ENCODE peak calls at places on chromosomes 4 and X, in nine cellular contexts. H, Q, P, O, Y, S, J, E and M are unnamed samples.

GRCh38 chr4:88866862-88867550 is 169.4 kb upstream of the NAP1L5 start:
- DNase-seq in H (peak), Q (no peak), P (no peak), O (no peak), Y (peak), S (peak), J (peak), E (no peak), M (peak)

GRCh38 chr4:84879651-84880200 is 86.8 kb downstream of the WDFY3 start:
- DNase-seq in H (peak), Q (no peak), P (no peak), O (no peak), Y (peak), S (no peak), J (peak), E (no peak), M (peak)

GRCh38 chr4:94870151-94870550 is 112.4 kb downstream of the BMPR1B start:
- DNase-seq in H (peak), Q (no peak), P (no peak), O (no peak), Y (peak), S (no peak), J (no peak), E (no peak), M (no peak)

GRCh38 chr4:6492027-6492590 is 19.7 kb upstream of the PPP2R2C start:
- DNase-seq in H (no peak), Q (no peak), P (no peak), O (no peak), Y (no peak), S (no peak), J (no peak), E (no peak), M (no peak)

GRCh38 chr4:74109894-74110605 is 11.1 kb upstream of the CXCL2 start:
- DNase-seq in H (peak), Q (peak), P (peak), O (no peak), Y (peak), S (no peak), J (peak), E (no peak), M (peak)

GRCh38 chr4:143743591-143743990 is 43.1 kb upstream of the FREM3 start:
- DNase-seq in H (peak), Q (no peak), P (no peak), O (no peak), Y (no peak), S (no peak), J (no peak), E (no peak), M (no peak)

GRCh38 chrX:155068165-155068564 is 2.8 kb downstream of the CMC4 start:
- DNase-seq in H (peak), Q (peak), P (peak), O (no peak), Y (peak), S (no peak), J (peak), E (no peak), M (peak)

GRCh38 chr4:176065365-176066249 is at the start of gene WDR17:
- DNase-seq in H (peak), Q (peak), P (peak), O (peak), Y (peak), S (peak), J (peak), E (peak), M (peak)

GRCh38 chrX:40570346-40571093 is 10.2 kb upstream of the ATP6AP2 start:
- DNase-seq in H (no peak), Q (no peak), P (no peak), O (no peak), Y (no peak), S (no peak), J (no peak), E (no peak), M (no peak)

GRCh38 chr4:106365613-106366012 is 3.0 kb downstream of the GIMD1 start:
- DNase-seq in H (peak), Q (peak), P (peak), O (no peak), Y (peak), S (no peak), J (peak), E (no peak), M (peak)

GRCh38 chr4:8536467-8536866 is 43.7 kb upstream of the GPR78 start:
- DNase-seq in H (no peak), Q (no peak), P (no peak), O (no peak), Y (no peak), S (no peak), J (no peak), E (no peak), M (no peak)

GRCh38 chrX:39398973-39399268 is 597.7 kb downstream of the MID1IP1 start:
- DNase-seq in H (no peak), Q (no peak), P (no peak), O (no peak), Y (no peak), S (no peak), J (no peak), E (no peak), M (no peak)

GRCh38 chr4:59553739-59554126 is 1646.4 kb upstream of the ADGRL3 start:
- DNase-seq in H (peak), Q (no peak), P (peak), O (no peak), Y (peak), S (no peak), J (peak), E (no peak), M (no peak)

GRCh38 chr4:681736-682451 is 7.1 kb downstream of the SLC49A3 start:
- DNase-seq in H (no peak), Q (peak), P (no peak), O (no peak), Y (no peak), S (no peak), J (no peak), E (no peak), M (no peak)

GRCh38 chr4:121720109-121720508 is 23.3 kb upstream of the ANXA5 start:
- DNase-seq in H (no peak), Q (peak), P (no peak), O (no peak), Y (peak), S (no peak), J (peak), E (no peak), M (no peak)

GRCh38 chrX:104324871-104325585 is 70.3 kb upstream of the ESX1 start:
- DNase-seq in H (no peak), Q (no peak), P (peak), O (no peak), Y (peak), S (no peak), J (peak), E (no peak), M (peak)

GRCh38 chr4:31341601-31342375 is 621.6 kb downstream of the PCDH7 start:
- DNase-seq in H (no peak), Q (no peak), P (no peak), O (no peak), Y (no peak), S (no peak), J (peak), E (no peak), M (no peak)

GRCh38 chrX:154751669-154752271 is 893 bp upstream of the GAB3 start:
- DNase-seq in H (no peak), Q (no peak), P (no peak), O (no peak), Y (no peak), S (no peak), J (no peak), E (no peak), M (no peak)

GRCh38 chrX:134101636-134102035 is 116.2 kb upstream of the GPC3 start:
- DNase-seq in H (no peak), Q (no peak), P (no peak), O (no peak), Y (no peak), S (no peak), J (no peak), E (no peak), M (no peak)

GRCh38 chr4:174429701-174430100 is 92.6 kb downstream of the HPGD start:
- DNase-seq in H (peak), Q (no peak), P (peak), O (no peak), Y (peak), S (no peak), J (no peak), E (no peak), M (no peak)

GRCh38 chrX:74383611-74384010 is 37.7 kb upstream of the SLC16A2 start:
- DNase-seq in H (peak), Q (peak), P (peak), O (no peak), Y (peak), S (peak), J (peak), E (peak), M (peak)

GRCh38 chr4:31539279-31540074 is 819.3 kb downstream of the PCDH7 start:
- DNase-seq in H (peak), Q (no peak), P (no peak), O (no peak), Y (no peak), S (peak), J (no peak), E (no peak), M (no peak)

GRCh38 chrX:47146121-47146935 is 1.3 kb downstream of the RBM10 start:
- DNase-seq in H (no peak), Q (peak), P (no peak), O (no peak), Y (peak), S (peak), J (peak), E (no peak), M (no peak)

GRCh38 chrX:122133478-122133877 is 1050.6 kb upstream of the GRIA3 start:
- DNase-seq in H (no peak), Q (no peak), P (no peak), O (no peak), Y (peak), S (no peak), J (no peak), E (no peak), M (no peak)

GRCh38 chr4:38069271-38069760 is 109.1 kb downstream of the PTTG2 start:
- DNase-seq in H (peak), Q (no peak), P (no peak), O (no peak), Y (peak), S (no peak), J (peak), E (no peak), M (peak)

GRCh38 chrX:130378008-130378669 is 7.3 kb downstream of the GPR119 start:
- DNase-seq in H (no peak), Q (no peak), P (no peak), O (no peak), Y (no peak), S (peak), J (no peak), E (no peak), M (no peak)

GRCh38 chr4:1379351-1379781 is 26.9 kb downstream of the NKX1-1 start:
- DNase-seq in H (no peak), Q (no peak), P (no peak), O (no peak), Y (no peak), S (no peak), J (no peak), E (no peak), M (no peak)

GRCh38 chrX:153627675-153628111 is 19.3 kb upstream of the DUSP9 start:
- DNase-seq in H (no peak), Q (no peak), P (no peak), O (no peak), Y (no peak), S (no peak), J (peak), E (no peak), M (no peak)

GRCh38 chr4:2257361-2258001 is 4.4 kb downstream of the MXD4 start:
- DNase-seq in H (no peak), Q (no peak), P (no peak), O (no peak), Y (no peak), S (no peak), J (no peak), E (no peak), M (no peak)

GRCh38 chr4:177464026-177464425 is 21.8 kb upstream of the AGA start:
- DNase-seq in H (no peak), Q (no peak), P (no peak), O (no peak), Y (no peak), S (no peak), J (peak), E (no peak), M (peak)

GRCh38 chrX:38717871-38718270 is 83.4 kb upstream of the MID1IP1 start:
- DNase-seq in H (peak), Q (no peak), P (peak), O (peak), Y (peak), S (no peak), J (peak), E (no peak), M (peak)

GRCh38 chr4:3414421-3415279 is 27.1 kb upstream of the HGFAC start:
- DNase-seq in H (no peak), Q (no peak), P (no peak), O (no peak), Y (no peak), S (no peak), J (no peak), E (no peak), M (no peak)

GRCh38 chr4:186368291-186368690 is 102.3 kb downstream of the F11 start:
- DNase-seq in H (no peak), Q (no peak), P (no peak), O (no peak), Y (no peak), S (no peak), J (peak), E (peak), M (no peak)